ENCODE peak calls at places on chromosomes 12 and 14, in eight cellular contexts. W, N, C, Y, X, L, J and F are unnamed samples.

GRCh38 chr12:127240249-127240929 is 1026.6 kb upstream of the TMEM132C start:
- DNase-seq in W (no peak), N (no peak), C (no peak), Y (no peak), X (no peak), L (no peak), J (no peak), F (no peak)

GRCh38 chr12:118189761-118190181 is 53.8 kb downstream of the PEBP1 start:
- DNase-seq in W (peak), N (no peak), C (peak), Y (no peak), X (peak), L (no peak), J (no peak), F (peak)

GRCh38 chr14:72129283-72129682 is 197.1 kb downstream of the RGS6 start:
- DNase-seq in W (no peak), N (no peak), C (no peak), Y (no peak), X (no peak), L (no peak), J (no peak), F (no peak)

GRCh38 chr12:104410326-104410725 is 46.4 kb upstream of the CHST11 start:
- DNase-seq in W (no peak), N (no peak), C (no peak), Y (no peak), X (no peak), L (no peak), J (no peak), F (no peak)

GRCh38 chr12:111182391-111182790 is 186.5 kb downstream of the PHETA1 start:
- DNase-seq in W (no peak), N (no peak), C (peak), Y (no peak), X (peak), L (no peak), J (no peak), F (no peak)

GRCh38 chr14:52235866-52236510 is 31.5 kb upstream of the PTGDR start:
- DNase-seq in W (peak), N (no peak), C (no peak), Y (no peak), X (no peak), L (no peak), J (no peak), F (no peak)

GRCh38 chr14:83988274-83988673 is 1541.7 kb upstream of the FLRT2 start:
- DNase-seq in W (no peak), N (no peak), C (no peak), Y (no peak), X (no peak), L (no peak), J (no peak), F (no peak)

GRCh38 chr14:102508774-102509743 is 517 bp downstream of the ANKRD9 start:
- DNase-seq in W (no peak), N (peak), C (no peak), Y (peak), X (peak), L (no peak), J (peak), F (no peak)

GRCh38 chr14:101876539-101876938 is 87.8 kb upstream of the DYNC1H1 start:
- DNase-seq in W (no peak), N (peak), C (no peak), Y (peak), X (peak), L (peak), J (no peak), F (no peak)